ENCODE peak calls at places on chromosomes 16 and 17, in seven cellular contexts. One of them, this sample, is unnamed.

GRCh38 chr16:72092832-72093447 is 480 bp downstream of the TXNL4B start:
- DNase-seq in heart right ventricle: no peak
- DNase-seq in Panc1: no peak
- DNase-seq in AG09309: peak; percentile 20
- DNase-seq in dorsolateral prefrontal cortex: no peak
- DNase-seq in astrocyte: peak; percentile 73
- DNase-seq in CD8-positive, alpha-beta T cell: no peak
- DNase-seq in this sample: no peak

GRCh38 chr17:38428643-38429371 is 543 bp downstream of the ARHGAP23 start:
- DNase-seq in CD8-positive, alpha-beta T cell: no peak
- DNase-seq in heart right ventricle: peak; percentile 76
- DNase-seq in Panc1: no peak
- DNase-seq in AG09309: no peak
- DNase-seq in astrocyte: peak; percentile 36
- DNase-seq in dorsolateral prefrontal cortex: peak; percentile 86
- DNase-seq in this sample: no peak

GRCh38 chr16:70250748-70251650 is 741 bp downstream of the EXOSC6 start:
- DNase-seq in astrocyte: peak; percentile 39
- DNase-seq in AG09309: no peak
- DNase-seq in dorsolateral prefrontal cortex: no peak
- DNase-seq in Panc1: no peak
- DNase-seq in CD8-positive, alpha-beta T cell: no peak
- DNase-seq in heart right ventricle: no peak
- DNase-seq in this sample: no peak

GRCh38 chr17:43134774-43135453 is 9.8 kb upstream of the BRCA1 start:
- DNase-seq in AG09309: no peak
- DNase-seq in Panc1: no peak
- DNase-seq in astrocyte: no peak
- DNase-seq in dorsolateral prefrontal cortex: no peak
- DNase-seq in CD8-positive, alpha-beta T cell: no peak
- DNase-seq in heart right ventricle: no peak
- DNase-seq in this sample: no peak

GRCh38 chr17:63019138-63019873 is 53.3 kb downstream of the TANC2 start:
- DNase-seq in heart right ventricle: no peak
- DNase-seq in Panc1: no peak
- DNase-seq in dorsolateral prefrontal cortex: no peak
- DNase-seq in AG09309: no peak
- DNase-seq in CD8-positive, alpha-beta T cell: no peak
- DNase-seq in astrocyte: no peak
- DNase-seq in this sample: no peak

GRCh38 chr16:51407199-51407598 is 256.1 kb upstream of the SALL1 start:
- DNase-seq in Panc1: no peak
- DNase-seq in astrocyte: peak; percentile 24
- DNase-seq in AG09309: no peak
- DNase-seq in CD8-positive, alpha-beta T cell: no peak
- DNase-seq in heart right ventricle: no peak
- DNase-seq in dorsolateral prefrontal cortex: no peak
- DNase-seq in this sample: peak; percentile 90

GRCh38 chr16:27561216-27561615 is 11.3 kb downstream of the KATNIP start:
- DNase-seq in AG09309: no peak
- DNase-seq in heart right ventricle: no peak
- DNase-seq in dorsolateral prefrontal cortex: no peak
- DNase-seq in CD8-positive, alpha-beta T cell: no peak
- DNase-seq in Panc1: no peak
- DNase-seq in astrocyte: no peak
- DNase-seq in this sample: no peak

GRCh38 chr17:1275962-1276736 is 3.3 kb upstream of the TRARG1 start:
- DNase-seq in CD8-positive, alpha-beta T cell: peak; percentile 69
- DNase-seq in Panc1: no peak
- DNase-seq in heart right ventricle: peak; percentile 63
- DNase-seq in AG09309: no peak
- DNase-seq in dorsolateral prefrontal cortex: peak; percentile 35
- DNase-seq in astrocyte: no peak
- DNase-seq in this sample: no peak

GRCh38 chr17:31275126-31275525 is 21.9 kb downstream of the OMG start:
- DNase-seq in AG09309: no peak
- DNase-seq in CD8-positive, alpha-beta T cell: no peak
- DNase-seq in astrocyte: no peak
- DNase-seq in Panc1: no peak
- DNase-seq in dorsolateral prefrontal cortex: no peak
- DNase-seq in heart right ventricle: no peak
- DNase-seq in this sample: no peak

GRCh38 chr16:87587636-87588035 is 14.7 kb upstream of the JPH3 start:
- DNase-seq in dorsolateral prefrontal cortex: no peak
- DNase-seq in astrocyte: no peak
- DNase-seq in heart right ventricle: no peak
- DNase-seq in AG09309: no peak
- DNase-seq in CD8-positive, alpha-beta T cell: no peak
- DNase-seq in Panc1: no peak
- DNase-seq in this sample: no peak

GRCh38 chr16:22660441-22661160 is 149.9 kb downstream of the NPIPB5 start:
- DNase-seq in astrocyte: no peak
- DNase-seq in CD8-positive, alpha-beta T cell: no peak
- DNase-seq in Panc1: no peak
- DNase-seq in dorsolateral prefrontal cortex: no peak
- DNase-seq in AG09309: no peak
- DNase-seq in heart right ventricle: no peak
- DNase-seq in this sample: no peak

GRCh38 chr17:79838541-79839274 is 532 bp downstream of the CBX4 start:
- DNase-seq in CD8-positive, alpha-beta T cell: peak; percentile 40
- DNase-seq in heart right ventricle: peak; percentile 46
- DNase-seq in dorsolateral prefrontal cortex: peak; percentile 66
- DNase-seq in AG09309: no peak
- DNase-seq in Panc1: no peak
- DNase-seq in astrocyte: peak; percentile 43
- DNase-seq in this sample: no peak

GRCh38 chr17:4559851-4560820 is at the start of gene GGT6:
- DNase-seq in dorsolateral prefrontal cortex: no peak
- DNase-seq in Panc1: no peak
- DNase-seq in astrocyte: no peak
- DNase-seq in heart right ventricle: no peak
- DNase-seq in AG09309: no peak
- DNase-seq in CD8-positive, alpha-beta T cell: no peak
- DNase-seq in this sample: no peak

GRCh38 chr16:68086336-68086821 is 1.2 kb downstream of the NFATC3 start:
- DNase-seq in AG09309: no peak
- DNase-seq in CD8-positive, alpha-beta T cell: no peak
- DNase-seq in Panc1: no peak
- DNase-seq in dorsolateral prefrontal cortex: no peak
- DNase-seq in heart right ventricle: no peak
- DNase-seq in astrocyte: peak; percentile 47
- DNase-seq in this sample: no peak

GRCh38 chr16:73747328-73747727 is 549.3 kb upstream of the PSMD7 start:
- DNase-seq in Panc1: no peak
- DNase-seq in CD8-positive, alpha-beta T cell: no peak
- DNase-seq in dorsolateral prefrontal cortex: no peak
- DNase-seq in heart right ventricle: no peak
- DNase-seq in AG09309: no peak
- DNase-seq in astrocyte: no peak
- DNase-seq in this sample: no peak

GRCh38 chr17:51298508-51299371 is 38.4 kb downstream of the UTP18 start:
- DNase-seq in dorsolateral prefrontal cortex: no peak
- DNase-seq in heart right ventricle: no peak
- DNase-seq in Panc1: peak; percentile 18
- DNase-seq in AG09309: no peak
- DNase-seq in astrocyte: peak; percentile 18
- DNase-seq in CD8-positive, alpha-beta T cell: no peak
- DNase-seq in this sample: peak; percentile 16

GRCh38 chr16:2515180-2515803 is 1.5 kb downstream of the ATP6V0C start:
- DNase-seq in heart right ventricle: peak; percentile 11
- DNase-seq in dorsolateral prefrontal cortex: no peak
- DNase-seq in Panc1: no peak
- DNase-seq in AG09309: no peak
- DNase-seq in astrocyte: no peak
- DNase-seq in CD8-positive, alpha-beta T cell: no peak
- DNase-seq in this sample: no peak

GRCh38 chr17:45784583-45785372 is 658 bp downstream of the CRHR1 start:
- DNase-seq in CD8-positive, alpha-beta T cell: peak; percentile 21
- DNase-seq in AG09309: no peak
- DNase-seq in dorsolateral prefrontal cortex: no peak
- DNase-seq in heart right ventricle: no peak
- DNase-seq in Panc1: no peak
- DNase-seq in astrocyte: no peak
- DNase-seq in this sample: no peak

GRCh38 chr16:56226840-56227525 is 35.7 kb downstream of the GNAO1 start:
- DNase-seq in dorsolateral prefrontal cortex: no peak
- DNase-seq in AG09309: no peak
- DNase-seq in Panc1: no peak
- DNase-seq in astrocyte: no peak
- DNase-seq in CD8-positive, alpha-beta T cell: no peak
- DNase-seq in heart right ventricle: no peak
- DNase-seq in this sample: no peak

GRCh38 chr16:64996641-64997040 is 125.2 kb downstream of the CDH11 start:
- DNase-seq in astrocyte: no peak
- DNase-seq in CD8-positive, alpha-beta T cell: no peak
- DNase-seq in dorsolateral prefrontal cortex: no peak
- DNase-seq in AG09309: no peak
- DNase-seq in Panc1: no peak
- DNase-seq in heart right ventricle: no peak
- DNase-seq in this sample: no peak

GRCh38 chr17:70021726-70022125 is 53.3 kb upstream of the KCNJ16 start:
- DNase-seq in AG09309: no peak
- DNase-seq in dorsolateral prefrontal cortex: no peak
- DNase-seq in heart right ventricle: no peak
- DNase-seq in astrocyte: peak; percentile 36
- DNase-seq in Panc1: no peak
- DNase-seq in CD8-positive, alpha-beta T cell: no peak
- DNase-seq in this sample: no peak

GRCh38 chr17:54882371-54882770 is 18.3 kb upstream of the TOM1L1 start:
- DNase-seq in Panc1: no peak
- DNase-seq in heart right ventricle: no peak
- DNase-seq in CD8-positive, alpha-beta T cell: no peak
- DNase-seq in AG09309: no peak
- DNase-seq in astrocyte: no peak
- DNase-seq in dorsolateral prefrontal cortex: no peak
- DNase-seq in this sample: no peak

GRCh38 chr17:43333438-43333943 is 65.3 kb upstream of the ARL4D start:
- DNase-seq in CD8-positive, alpha-beta T cell: no peak
- DNase-seq in Panc1: no peak
- DNase-seq in heart right ventricle: no peak
- DNase-seq in dorsolateral prefrontal cortex: no peak
- DNase-seq in AG09309: no peak
- DNase-seq in astrocyte: no peak
- DNase-seq in this sample: no peak

GRCh38 chr17:3846739-3847670 is 959 bp upstream of the NCBP3 start:
- DNase-seq in heart right ventricle: no peak
- DNase-seq in Panc1: no peak
- DNase-seq in astrocyte: no peak
- DNase-seq in CD8-positive, alpha-beta T cell: no peak
- DNase-seq in AG09309: no peak
- DNase-seq in dorsolateral prefrontal cortex: no peak
- DNase-seq in this sample: no peak

GRCh38 chr17:13355054-13355453 is 246.7 kb downstream of the HS3ST3A1 start:
- DNase-seq in dorsolateral prefrontal cortex: no peak
- DNase-seq in CD8-positive, alpha-beta T cell: no peak
- DNase-seq in Panc1: no peak
- DNase-seq in heart right ventricle: no peak
- DNase-seq in AG09309: no peak
- DNase-seq in astrocyte: no peak
- DNase-seq in this sample: no peak

GRCh38 chr16:11253009-11253994 is 2.7 kb downstream of the SOCS1 start:
- DNase-seq in astrocyte: peak; percentile 56
- DNase-seq in CD8-positive, alpha-beta T cell: no peak
- DNase-seq in heart right ventricle: no peak
- DNase-seq in Panc1: no peak
- DNase-seq in AG09309: no peak
- DNase-seq in dorsolateral prefrontal cortex: no peak
- DNase-seq in this sample: no peak

GRCh38 chr16:57372372-57373116 is at the start of gene CX3CL1:
- DNase-seq in astrocyte: peak; percentile 59
- DNase-seq in AG09309: no peak
- DNase-seq in CD8-positive, alpha-beta T cell: no peak
- DNase-seq in Panc1: no peak
- DNase-seq in heart right ventricle: peak; percentile 83
- DNase-seq in dorsolateral prefrontal cortex: peak; percentile 81
- DNase-seq in this sample: no peak

GRCh38 chr17:57016764-57017116 is 38.8 kb downstream of the SCPEP1 start:
- DNase-seq in heart right ventricle: no peak
- DNase-seq in dorsolateral prefrontal cortex: no peak
- DNase-seq in Panc1: no peak
- DNase-seq in CD8-positive, alpha-beta T cell: no peak
- DNase-seq in AG09309: peak; percentile 16
- DNase-seq in astrocyte: peak; percentile 75
- DNase-seq in this sample: no peak
- TF ChIP-seq CTCF in heart right ventricle: no peak
- TF ChIP-seq CTCF in dorsolateral prefrontal cortex: no peak
- TF ChIP-seq CTCF in Panc1: no peak
- TF ChIP-seq CTCF in CD8-positive, alpha-beta T cell: no peak
- TF ChIP-seq CTCF in AG09309: no peak
- TF ChIP-seq CTCF in astrocyte: no peak
- TF ChIP-seq CTCF in this sample: no peak

DNA sequence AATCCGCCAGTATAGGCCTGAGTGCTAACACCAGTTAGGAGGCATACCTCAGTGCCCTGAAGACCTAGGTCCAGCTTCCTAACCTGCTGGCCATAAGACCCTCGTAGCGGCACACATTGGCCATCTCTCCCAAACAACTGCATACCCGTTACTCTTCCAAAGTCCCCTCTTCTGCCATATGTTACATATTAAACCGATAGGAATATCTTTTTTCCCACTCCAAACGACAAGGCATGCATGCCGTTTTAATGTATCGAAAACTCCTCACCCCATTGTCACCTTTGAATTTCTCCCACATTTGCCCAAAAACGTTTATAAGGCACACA is 721 bp upstream of the AXIN2 start:
- DNase-seq in CD8-positive, alpha-beta T cell: no peak
- DNase-seq in astrocyte: no peak
- DNase-seq in AG09309: no peak
- DNase-seq in Panc1: no peak
- DNase-seq in heart right ventricle: no peak
- DNase-seq in dorsolateral prefrontal cortex: no peak
- DNase-seq in this sample: no peak
- H3K4me3 ChIP-seq in CD8-positive, alpha-beta T cell: peak overlapping the region; percentile 42
- H3K4me3 ChIP-seq in astrocyte: peak overlapping the region; percentile 64
- H3K4me3 ChIP-seq in AG09309: no peak overlapping the region
- H3K4me3 ChIP-seq in Panc1: peak overlapping the region; percentile 53
- H3K4me3 ChIP-seq in heart right ventricle: peak overlapping the region; percentile 96
- H3K4me3 ChIP-seq in dorsolateral prefrontal cortex: no peak overlapping the region
- H3K4me3 ChIP-seq in this sample: peak overlapping the region; percentile 86

DNA sequence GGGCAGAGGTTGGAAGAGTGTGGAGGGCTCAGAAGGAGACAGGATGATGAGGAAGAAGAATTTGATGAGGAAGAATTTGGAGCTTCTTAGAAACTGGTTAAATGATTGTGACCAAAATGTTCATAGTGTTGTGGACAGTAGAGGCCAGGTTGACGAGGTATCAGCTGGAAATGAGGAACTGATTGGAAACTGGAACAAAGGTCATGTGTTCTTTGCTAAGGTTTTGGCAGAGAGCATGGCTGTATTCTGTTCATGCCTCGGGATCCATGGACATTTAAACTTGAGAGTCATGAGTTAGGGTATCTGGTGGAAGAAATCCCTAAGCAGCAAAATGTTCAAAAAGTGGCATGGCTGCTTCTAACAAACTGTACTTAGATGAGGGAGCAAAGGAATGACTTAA is 19.3 kb downstream of the CHMP6 start:
- DNase-seq in Panc1: no peak
- DNase-seq in AG09309: no peak
- DNase-seq in astrocyte: no peak
- DNase-seq in CD8-positive, alpha-beta T cell: no peak
- DNase-seq in heart right ventricle: no peak
- DNase-seq in dorsolateral prefrontal cortex: no peak
- DNase-seq in this sample: no peak
- TF ChIP-seq CTCF in Panc1: no peak
- TF ChIP-seq CTCF in AG09309: no peak
- TF ChIP-seq CTCF in astrocyte: no peak
- TF ChIP-seq CTCF in CD8-positive, alpha-beta T cell: no peak
- TF ChIP-seq CTCF in heart right ventricle: no peak
- TF ChIP-seq CTCF in dorsolateral prefrontal cortex: no peak
- TF ChIP-seq CTCF in this sample: no peak

GRCh38 chr17:77439382-77440013 is 298.7 kb downstream of the SEC14L1 start:
- DNase-seq in heart right ventricle: no peak
- DNase-seq in Panc1: no peak
- DNase-seq in astrocyte: no peak
- DNase-seq in CD8-positive, alpha-beta T cell: no peak
- DNase-seq in dorsolateral prefrontal cortex: no peak
- DNase-seq in AG09309: no peak
- DNase-seq in this sample: no peak
- H3K4me3 ChIP-seq in heart right ventricle: no peak overlapping the region
- H3K4me3 ChIP-seq in Panc1: no peak overlapping the region
- H3K4me3 ChIP-seq in astrocyte: no peak overlapping the region
- H3K4me3 ChIP-seq in CD8-positive, alpha-beta T cell: no peak overlapping the region
- H3K4me3 ChIP-seq in dorsolateral prefrontal cortex: no peak overlapping the region
- H3K4me3 ChIP-seq in AG09309: no peak overlapping the region
- H3K4me3 ChIP-seq in this sample: no peak overlapping the region